ENCODE peak calls at places on chromosomes 11 and 22, in eight cellular contexts. V is gastrocnemius medialis, O is astrocyte of the spinal cord, W is pancreas, H is A549, M is osteoblast, G is PC-9, N is tibial artery. Q is an unnamed sample.

GRCh38 chr11:124863137-124863825 is 2.0 kb upstream of the ROBO3 start:
- DNase-seq in M (peak; percentile 97), W (no peak), O (peak; percentile 8), G (no peak), V (no peak), H (no peak), N (no peak), Q (no peak)

GRCh38 chr22:29762263-29762662 is 4.5 kb downstream of the ZMAT5 start:
- DNase-seq in O (no peak), N (no peak), H (no peak), V (no peak), G (peak; percentile 53), W (no peak), M (no peak), Q (no peak)

GRCh38 chr11:59145534-59145933 is 2.9 kb downstream of the FAM111A start:
- DNase-seq in O (peak; percentile 2), V (no peak), G (no peak), M (peak; percentile 71), W (no peak), H (no peak), N (no peak), Q (no peak)

GRCh38 chr11:75814369-75814685 is 683 bp upstream of the UVRAG start:
- DNase-seq in O (no peak), N (no peak), M (no peak), W (no peak), G (no peak), V (no peak), H (no peak), Q (no peak)

GRCh38 chr11:15006139-15006759 is 34.1 kb upstream of the CALCA start:
- DNase-seq in V (no peak), H (no peak), W (no peak), M (no peak), O (peak; percentile 51), G (no peak), N (no peak), Q (no peak)

GRCh38 chr11:78262710-78263109 is 74.0 kb downstream of the USP35 start:
- DNase-seq in M (no peak), G (no peak), O (no peak), H (no peak), V (no peak), W (no peak), N (no peak), Q (no peak)

GRCh38 chr11:99773646-99774045 is 752.9 kb downstream of the CNTN5 start:
- DNase-seq in G (no peak), W (no peak), M (no peak), H (no peak), N (no peak), O (peak; percentile 45), V (no peak), Q (no peak)

GRCh38 chr11:112002491-112003216 is 22.6 kb upstream of the DLAT start:
- DNase-seq in O (no peak), N (no peak), M (no peak), G (no peak), V (no peak), H (no peak), W (no peak), Q (no peak)

GRCh38 chr22:21020802-21021429 is 6.0 kb downstream of the P2RX6 start:
- DNase-seq in G (no peak), M (peak; percentile 68), N (no peak), H (peak; percentile 51), W (no peak), O (no peak), V (no peak), Q (no peak)

GRCh38 chr11:106391771-106392412 is 314.4 kb downstream of the AASDHPPT start:
- DNase-seq in O (peak; percentile 79), M (peak; percentile 18), G (no peak), V (no peak), H (no peak), W (no peak), N (no peak), Q (no peak)

GRCh38 chr11:111797145-111797581 is 31.0 kb upstream of the PPP2R1B start:
- DNase-seq in H (no peak), V (no peak), M (no peak), O (peak; percentile 40), N (no peak), W (no peak), G (peak; percentile 2), Q (peak; percentile 74)

GRCh38 chr22:20747223-20747622 is 26.7 kb upstream of the SERPIND1 start:
- DNase-seq in W (no peak), M (peak; percentile 21), O (no peak), N (no peak), H (no peak), G (no peak), V (no peak), Q (no peak)

GRCh38 chr11:78594814-78595213 is 20.1 kb upstream of the NARS2 start:
- DNase-seq in V (no peak), W (no peak), N (no peak), M (no peak), G (no peak), H (no peak), O (no peak), Q (no peak)

GRCh38 chr11:1082346-1082727 is 7.7 kb downstream of the MUC2 start:
- DNase-seq in G (no peak), N (peak; percentile 56), O (no peak), M (peak; percentile 73), W (no peak), V (no peak), H (no peak), Q (no peak)

GRCh38 chr11:126387856-126388255 is 32.4 kb downstream of the ST3GAL4 start:
- DNase-seq in V (no peak), H (no peak), N (no peak), M (no peak), G (no peak), W (no peak), O (no peak), Q (no peak)

GRCh38 chr11:109033627-109034340 is 368.9 kb downstream of the DDX10 start:
- DNase-seq in O (peak; percentile 96), W (no peak), G (no peak), N (no peak), V (no peak), M (peak; percentile 69), H (no peak), Q (no peak)

GRCh38 chr11:65987336-65987735 is 14.6 kb downstream of the EIF1AD start:
- DNase-seq in O (no peak), V (no peak), H (no peak), W (no peak), G (no peak), N (no peak), M (peak; percentile 22), Q (no peak)

GRCh38 chr11:100810666-100811065 is 123.6 kb downstream of the ARHGAP42 start:
- DNase-seq in O (no peak), N (no peak), G (no peak), V (no peak), H (no peak), M (no peak), W (no peak), Q (no peak)

GRCh38 chr11:100810146-100810545 is 123.1 kb downstream of the ARHGAP42 start:
- DNase-seq in O (peak; percentile 64), G (no peak), V (no peak), M (peak; percentile 59), W (no peak), H (no peak), N (no peak), Q (no peak)

GRCh38 chr11:100815787-100816330 is 128.8 kb downstream of the ARHGAP42 start:
- DNase-seq in H (no peak), G (no peak), W (no peak), V (no peak), M (no peak), N (no peak), O (no peak), Q (no peak)

GRCh38 chr11:100808904-100809491 is 121.9 kb downstream of the ARHGAP42 start:
- DNase-seq in V (no peak), O (peak; percentile 69), W (no peak), N (no peak), H (no peak), M (peak; percentile 76), G (no peak), Q (no peak)

GRCh38 chr11:100812517-100812916 is 125.4 kb downstream of the ARHGAP42 start:
- DNase-seq in N (no peak), O (no peak), V (no peak), W (no peak), G (no peak), H (no peak), M (no peak), Q (no peak)
- H3K4me3 ChIP-seq in N (no peak overlapping the region), O (no peak overlapping the region), V (no peak overlapping the region), W (no peak overlapping the region), G (no peak overlapping the region), H (no peak overlapping the region), M (no peak overlapping the region), Q (no peak overlapping the region)

GRCh38 chr11:43694477-43694876 is 13.9 kb downstream of the HSD17B12 start:
- DNase-seq in W (no peak), O (no peak), M (no peak), V (no peak), G (no peak), H (no peak), N (no peak), Q (no peak)
- H3K4me3 ChIP-seq in W (no peak overlapping the region), O (no peak overlapping the region), M (no peak overlapping the region), V (no peak overlapping the region), G (no peak overlapping the region), H (no peak overlapping the region), N (no peak overlapping the region), Q (no peak overlapping the region)

GRCh38 chr11:31798057-31799035 is 12.8 kb downstream of the PAX6 start:
- DNase-seq in M (peak; percentile 83), V (no peak), W (no peak), O (no peak), G (no peak), N (no peak), H (no peak), Q (no peak)
- H3K4me3 ChIP-seq in M (peak overlapping the region; percentile 22), V (peak overlapping the region; percentile 34), W (no peak overlapping the region), O (no peak overlapping the region), G (no peak overlapping the region), N (no peak overlapping the region), H (no peak overlapping the region), Q (no peak overlapping the region)

GRCh38 chr22:44159230-44159629 is 21.5 kb upstream of the PARVG start:
- DNase-seq in N (no peak), O (no peak), H (no peak), G (no peak), W (no peak), V (no peak), M (no peak), Q (no peak)

GRCh38 chr22:44160416-44160815 is 20.3 kb upstream of the PARVG start:
- DNase-seq in W (no peak), V (no peak), O (no peak), M (no peak), N (no peak), H (no peak), G (no peak), Q (no peak)

GRCh38 chr22:44157916-44158618 is 22.7 kb upstream of the PARVG start:
- DNase-seq in N (no peak), M (no peak), H (no peak), O (no peak), V (no peak), W (no peak), G (no peak), Q (no peak)

GRCh38 chr22:44158766-44159165 is 22.0 kb upstream of the PARVG start:
- DNase-seq in V (no peak), N (no peak), M (no peak), H (no peak), W (no peak), O (no peak), G (no peak), Q (no peak)

DNA sequence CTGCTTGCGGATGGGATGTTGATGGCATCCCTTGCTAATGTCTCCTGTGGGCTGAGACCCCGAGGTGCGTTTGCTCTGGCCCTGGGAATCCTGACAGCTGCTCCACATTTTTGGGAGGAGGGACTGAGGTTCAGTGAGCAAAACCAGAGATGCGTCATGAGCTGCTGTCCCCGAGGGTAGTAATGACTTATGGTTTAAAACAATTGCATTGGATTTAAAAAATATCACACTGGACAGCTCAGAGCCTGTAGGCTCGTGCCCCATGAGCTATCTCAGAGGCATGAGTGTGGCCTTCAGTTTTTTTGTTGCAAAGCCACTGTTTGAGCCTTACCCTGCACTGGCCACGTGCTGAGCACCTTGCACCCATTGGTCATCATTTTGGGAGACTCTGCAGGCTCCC is 20.9 kb upstream of the PARVG start:
- DNase-seq in G (no peak), N (no peak), M (no peak), O (no peak), W (no peak), H (no peak), V (no peak), Q (no peak)
- H3K4me3 ChIP-seq in G (no peak overlapping the region), N (no peak overlapping the region), M (no peak overlapping the region), O (no peak overlapping the region), W (no peak overlapping the region), H (no peak overlapping the region), V (no peak overlapping the region), Q (no peak overlapping the region)

Q was measured in colonic mucosa.